ENCODE peak calls at places on chromosomes 5 and 9, in five cellular contexts. V, I, R, S and E are unnamed samples.

GRCh38 chr9:8652282-8652681 is 852.7 kb upstream of the DMAC1 start:
- DNase-seq in V (no peak), I (no peak), R (no peak), S (no peak), E (no peak)

GRCh38 chr5:150120617-150121447 is 34.5 kb upstream of the CSF1R start:
- DNase-seq in V (no peak), I (no peak), R (no peak), S (peak; percentile 51), E (no peak)

GRCh38 chr5:80755634-80756033 is 100.9 kb upstream of the DHFR start:
- DNase-seq in V (no peak), I (no peak), R (no peak), S (no peak), E (no peak)

GRCh38 chr9:91162784-91163440 is 198.8 kb downstream of the AUH start:
- DNase-seq in V (peak; percentile 36), I (peak; percentile 22), R (peak; percentile 63), S (peak; percentile 88), E (peak; percentile 71)

GRCh38 chr5:96931605-96932004 is 4.3 kb upstream of the LNPEP start:
- DNase-seq in V (no peak), I (no peak), R (no peak), S (no peak), E (no peak)

GRCh38 chr9:127977877-127978647 is 2.7 kb downstream of the EEIG1 start:
- DNase-seq in V (peak; percentile 83), I (peak; percentile 40), R (peak; percentile 74), S (peak; percentile 85), E (no peak)

GRCh38 chr5:91092859-91093843 is 290.0 kb downstream of the ARRDC3 start:
- DNase-seq in V (no peak), I (no peak), R (no peak), S (no peak), E (no peak)

GRCh38 chr5:142000709-142001484 is 11.9 kb downstream of the GNPDA1 start:
- DNase-seq in V (peak; percentile 18), I (peak; percentile 35), R (no peak), S (no peak), E (no peak)

GRCh38 chr9:93459432-93459847 is 6.1 kb upstream of the FAM120AOS start:
- DNase-seq in V (no peak), I (no peak), R (no peak), S (no peak), E (no peak)

GRCh38 chr5:159555084-159555483 is 224.8 kb upstream of the IL12B start:
- DNase-seq in V (no peak), I (no peak), R (no peak), S (no peak), E (no peak)

GRCh38 chr9:136629001-136629878 is 33.5 kb upstream of the EGFL7 start:
- DNase-seq in V (no peak), I (no peak), R (peak; percentile 74), S (no peak), E (no peak)

GRCh38 chr5:14142202-14142855 is 813 bp upstream of the TRIO start:
- DNase-seq in V (peak; percentile 55), I (no peak), R (no peak), S (no peak), E (no peak)

GRCh38 chr5:124402144-124402581 is 344.3 kb downstream of the ZNF608 start:
- DNase-seq in V (peak; percentile 84), I (peak; percentile 58), R (peak; percentile 22), S (peak; percentile 68), E (no peak)

GRCh38 chr9:17116400-17116837 is 18.4 kb upstream of the CNTLN start:
- DNase-seq in V (peak; percentile 68), I (peak; percentile 49), R (no peak), S (no peak), E (no peak)

GRCh38 chr9:16828335-16829281 is 41.9 kb downstream of the BNC2 start:
- DNase-seq in V (peak; percentile 77), I (peak; percentile 31), R (peak; percentile 21), S (no peak), E (no peak)

GRCh38 chr9:131483319-131484050 is 19.2 kb upstream of the POMT1 start:
- DNase-seq in V (no peak), I (no peak), R (no peak), S (no peak), E (no peak)

GRCh38 chr5:151155777-151156731 is 1.5 kb downstream of the ANXA6 start:
- DNase-seq in V (peak; percentile 67), I (no peak), R (no peak), S (no peak), E (peak; percentile 92)

GRCh38 chr5:151155149-151155776 is 2.3 kb downstream of the ANXA6 start:
- DNase-seq in V (peak; percentile 22), I (no peak), R (peak; percentile 39), S (no peak), E (no peak)

GRCh38 chr5:151158287-151158661 is 695 bp upstream of the ANXA6 start:
- DNase-seq in V (no peak), I (no peak), R (no peak), S (no peak), E (no peak)

GRCh38 chr5:151157426-151158286 is at the start of gene ANXA6:
- DNase-seq in V (peak; percentile 73), I (peak; percentile 69), R (peak; percentile 78), S (peak; percentile 92), E (peak; percentile 92)

DNA sequence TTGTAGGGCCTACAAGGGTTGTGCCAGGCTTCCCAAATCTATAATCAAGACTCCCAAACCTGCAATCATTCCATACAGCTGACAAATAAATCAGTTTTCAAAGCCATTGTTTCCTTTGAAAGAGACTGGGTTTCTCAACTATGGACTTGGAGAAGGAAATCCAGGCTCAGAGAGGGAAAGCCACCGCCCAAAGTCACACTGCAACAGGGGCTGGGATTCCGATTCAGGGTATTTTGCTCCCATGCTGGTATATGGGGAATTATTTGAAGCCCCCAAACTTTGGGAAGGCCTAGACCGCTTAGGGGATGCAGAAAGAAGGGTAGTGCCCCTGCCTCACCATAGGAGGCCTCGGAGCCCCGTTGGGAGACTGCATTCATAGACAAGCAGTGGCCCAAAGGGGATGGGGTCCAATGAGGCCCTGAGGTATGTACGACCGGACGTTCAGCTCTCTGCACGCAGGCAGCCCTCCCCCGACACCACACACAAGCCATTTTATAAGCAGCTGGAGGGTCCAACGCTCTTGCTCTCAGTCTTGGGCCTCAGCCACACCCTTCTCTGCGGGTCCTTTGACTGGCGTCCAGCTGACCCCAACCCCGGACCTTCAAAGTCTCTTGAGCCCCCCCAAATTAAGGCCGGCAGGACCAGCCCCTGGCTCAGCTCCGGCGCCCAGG is 712 bp downstream of the ANXA6 start:
- DNase-seq in V (peak; percentile 28), I (no peak), R (no peak), S (no peak), E (no peak)
- TF ChIP-seq CTCF in V (peak; percentile 7), I (no peak), R (no peak), S (no peak), E (no peak)

GRCh38 chr9:72952394-72952720 is 496 bp downstream of the ALDH1A1 start:
- DNase-seq in V (no peak), I (no peak), R (no peak), S (no peak), E (no peak)
- H3K4me3 ChIP-seq in V (peak overlapping the region; percentile 24), I (no peak overlapping the region), R (peak overlapping the region; percentile 22), S (peak overlapping the region; percentile 49), E (peak overlapping the region; percentile 34)

DNA sequence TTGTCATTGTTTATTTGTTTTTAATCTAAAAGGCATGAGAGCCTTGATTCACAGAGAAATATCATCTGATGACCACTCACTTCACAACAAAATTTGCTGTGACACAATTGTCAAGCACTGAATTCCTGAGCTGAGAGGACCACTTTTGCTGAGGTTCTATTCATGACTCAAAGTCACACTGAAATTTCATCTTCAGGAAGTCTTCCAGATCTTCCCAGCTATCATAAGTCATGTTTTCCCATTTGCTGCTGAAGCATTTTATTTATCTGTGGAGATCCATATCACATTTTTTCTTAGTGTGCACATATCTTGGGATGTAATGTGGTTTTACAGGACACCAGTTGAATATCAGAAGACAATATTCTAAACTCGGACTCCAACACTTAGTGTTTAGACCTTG is 255.1 kb upstream of the TRIM32 start:
- DNase-seq in V (no peak), I (no peak), R (no peak), S (no peak), E (no peak)
- TF ChIP-seq CTCF in V (no peak), I (no peak), R (no peak), S (no peak), E (no peak)

GRCh38 chr5:170390472-170390871 is 1.3 kb upstream of the KCNMB1 start:
- DNase-seq in V (no peak), I (no peak), R (no peak), S (no peak), E (no peak)
- H3K4me3 ChIP-seq in V (no peak overlapping the region), I (no peak overlapping the region), R (no peak overlapping the region), S (no peak overlapping the region), E (no peak overlapping the region)

GRCh38 chr9:33448159-33448511 is 742 bp upstream of the AQP3 start:
- DNase-seq in V (no peak), I (peak; percentile 75), R (no peak), S (no peak), E (peak; percentile 66)

GRCh38 chr9:33446507-33447403 is 638 bp downstream of the AQP3 start:
- DNase-seq in V (peak; percentile 52), I (peak; percentile 70), R (peak; percentile 58), S (peak; percentile 88), E (peak; percentile 91)

GRCh38 chr9:33449715-33450114 is 2.3 kb upstream of the AQP3 start:
- DNase-seq in V (no peak), I (no peak), R (no peak), S (no peak), E (no peak)

GRCh38 chr9:33445941-33446506 is 1.4 kb downstream of the AQP3 start:
- DNase-seq in V (no peak), I (no peak), R (no peak), S (no peak), E (no peak)

GRCh38 chr9:33447404-33448158 is at the start of gene AQP3:
- DNase-seq in V (peak; percentile 33), I (peak; percentile 54), R (peak; percentile 73), S (peak; percentile 91), E (peak; percentile 84)
- TF ChIP-seq CTCF in V (peak; percentile 12), I (no peak), R (peak; percentile 15), S (peak; percentile 42), E (peak; percentile 36)

DNA sequence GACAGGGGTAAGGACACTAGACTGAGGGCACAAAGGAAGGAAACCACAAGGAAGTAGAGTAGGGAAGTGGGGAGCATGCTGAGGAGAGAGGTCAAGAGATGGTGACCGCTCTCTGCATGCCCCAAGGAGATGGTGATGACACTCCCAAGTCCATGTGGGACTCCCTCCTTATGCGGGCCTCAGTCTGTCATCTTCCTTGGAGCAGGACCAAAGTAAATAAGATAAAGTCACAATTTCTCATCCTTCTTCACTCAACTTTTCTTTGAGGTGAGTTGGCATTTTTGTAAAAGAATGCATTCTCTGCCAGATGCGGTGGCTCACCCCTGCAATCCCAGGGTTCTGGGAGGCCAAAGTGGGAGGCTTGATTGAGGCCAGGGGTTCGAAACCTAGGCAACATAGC is 256.7 kb downstream of the DOCK8 start:
- DNase-seq in V (no peak), I (no peak), R (no peak), S (no peak), E (no peak)
- H3K4me3 ChIP-seq in V (no peak overlapping the region), I (no peak overlapping the region), R (no peak overlapping the region), S (peak overlapping the region; percentile 59), E (no peak overlapping the region)

GRCh38 chr5:122908108-122908507 is 62.7 kb downstream of the SNX24 start:
- DNase-seq in V (no peak), I (no peak), R (no peak), S (no peak), E (no peak)

GRCh38 chr5:122906768-122907167 is 61.4 kb downstream of the SNX24 start:
- DNase-seq in V (peak; percentile 15), I (no peak), R (no peak), S (no peak), E (no peak)

GRCh38 chr5:122909470-122910100 is 64.2 kb downstream of the SNX24 start:
- DNase-seq in V (no peak), I (no peak), R (no peak), S (no peak), E (no peak)

GRCh38 chr5:122907238-122907637 is 61.8 kb downstream of the SNX24 start:
- DNase-seq in V (no peak), I (peak; percentile 74), R (no peak), S (no peak), E (no peak)

GRCh38 chr5:122908662-122909061 is 63.2 kb downstream of the SNX24 start:
- DNase-seq in V (peak; percentile 12), I (no peak), R (no peak), S (peak; percentile 70), E (no peak)
- TF ChIP-seq CTCF in V (peak; percentile 8), I (peak; percentile 4), R (no peak), S (peak; percentile 14), E (no peak)